ENCODE peak calls at places on chromosome 18, in eight cellular contexts. V, E, B, Z, X, M, J and U are unnamed samples.

GRCh38 chr18:49520661-49521145 is 33.7 kb upstream of the C18orf32 start:
- DNase-seq in M (no peak), X (no peak), V (no peak), B (no peak), E (peak), Z (peak), J (no peak), U (peak)

GRCh38 chr18:53193870-53194269 is 853.9 kb downstream of the DCC start:
- DNase-seq in J (no peak), X (no peak), M (no peak), B (no peak), V (no peak), E (no peak), Z (no peak), U (no peak)

GRCh38 chr18:48296581-48296980 is 112.6 kb downstream of the ZBTB7C start:
- DNase-seq in Z (no peak), M (no peak), B (no peak), X (no peak), V (no peak), J (no peak), E (no peak), U (no peak)

GRCh38 chr18:78582898-78583738 is 396.5 kb upstream of the SALL3 start:
- DNase-seq in Z (no peak), X (no peak), V (no peak), E (no peak), J (no peak), M (no peak), B (peak), U (no peak)

GRCh38 chr18:64707052-64707451 is 558.2 kb upstream of the LINC00305 start:
- DNase-seq in Z (no peak), X (no peak), E (no peak), V (no peak), J (no peak), M (no peak), B (no peak), U (no peak)

GRCh38 chr18:2223859-2224258 is 347.4 kb downstream of the METTL4 start:
- DNase-seq in B (no peak), J (no peak), Z (peak), M (no peak), E (peak), X (no peak), V (no peak), U (peak)

GRCh38 chr18:44986933-44987332 is 306.2 kb downstream of the SETBP1 start:
- DNase-seq in Z (no peak), B (no peak), X (no peak), E (peak), V (no peak), M (no peak), J (no peak), U (no peak)

GRCh38 chr18:73545497-73545896 is 602.1 kb downstream of the FBXO15 start:
- DNase-seq in M (no peak), V (no peak), Z (peak), J (no peak), X (no peak), B (no peak), E (no peak), U (no peak)

GRCh38 chr18:2976733-2977132 is 36.2 kb downstream of the LPIN2 start:
- DNase-seq in X (no peak), M (no peak), B (no peak), V (no peak), Z (no peak), E (no peak), J (no peak), U (no peak)

GRCh38 chr18:47993409-47993808 is 63.0 kb upstream of the SMAD2 start:
- DNase-seq in X (no peak), E (no peak), Z (no peak), V (no peak), J (no peak), B (no peak), M (no peak), U (no peak)

GRCh38 chr18:34995746-34996145 is 45.5 kb upstream of the MAPRE2 start:
- DNase-seq in E (no peak), M (no peak), V (no peak), J (no peak), B (no peak), X (no peak), Z (no peak), U (no peak)

GRCh38 chr18:2178036-2178435 is 393.3 kb downstream of the METTL4 start:
- DNase-seq in E (no peak), J (no peak), X (no peak), Z (no peak), V (no peak), M (no peak), B (no peak), U (no peak)

GRCh38 chr18:55088000-55088401 is 128.7 kb upstream of the CCDC68 start:
- DNase-seq in Z (peak), X (no peak), J (no peak), B (no peak), E (no peak), V (no peak), M (no peak), U (no peak)

GRCh38 chr18:63646916-63647315 is 2.9 kb upstream of the SERPINB4 start:
- DNase-seq in X (no peak), E (no peak), Z (no peak), V (no peak), B (no peak), M (no peak), J (no peak), U (no peak)

GRCh38 chr18:59861009-59861408 is 38.8 kb upstream of the PMAIP1 start:
- DNase-seq in J (no peak), X (no peak), M (no peak), E (no peak), Z (no peak), V (no peak), B (no peak), U (no peak)

GRCh38 chr18:37243756-37244155 is 321.8 kb downstream of the CELF4 start:
- DNase-seq in M (no peak), E (no peak), B (no peak), X (no peak), J (no peak), Z (no peak), V (no peak), U (no peak)

GRCh38 chr18:26562568-26562967 is 14.2 kb upstream of the KCTD1 start:
- DNase-seq in V (no peak), E (no peak), B (no peak), M (no peak), Z (no peak), X (no peak), J (no peak), U (no peak)

GRCh38 chr18:62061812-62062211 is 125.0 kb downstream of the PIGN start:
- DNase-seq in E (no peak), Z (no peak), X (no peak), M (no peak), J (no peak), V (no peak), B (no peak), U (no peak)

GRCh38 chr18:45416168-45416567 is 199.1 kb upstream of the SLC14A2 start:
- DNase-seq in B (no peak), V (no peak), M (no peak), E (no peak), X (no peak), Z (no peak), J (no peak), U (no peak)

GRCh38 chr18:78860117-78860516 is 119.5 kb upstream of the SALL3 start:
- DNase-seq in M (no peak), J (no peak), B (no peak), X (no peak), E (no peak), Z (no peak), V (no peak), U (no peak)

GRCh38 chr18:596288-596881 is 403 bp upstream of the CLUL1 start:
- DNase-seq in E (no peak), V (peak), M (no peak), J (no peak), B (peak), Z (peak), X (no peak), U (no peak)

GRCh38 chr18:1914489-1914888 is 656.8 kb downstream of the METTL4 start:
- DNase-seq in X (no peak), J (no peak), E (no peak), Z (peak), V (no peak), M (no peak), B (no peak), U (no peak)

GRCh38 chr18:59881728-59882685 is 17.8 kb upstream of the PMAIP1 start:
- DNase-seq in Z (peak), X (no peak), E (no peak), M (no peak), V (no peak), J (no peak), B (no peak), U (peak)

GRCh38 chr18:68542818-68543217 is 172.1 kb downstream of the TMX3 start:
- DNase-seq in X (no peak), M (no peak), V (no peak), E (no peak), Z (no peak), B (no peak), J (no peak), U (no peak)

GRCh38 chr18:75208055-75208835 is 694 bp downstream of the PTGR3 start:
- DNase-seq in V (peak), J (peak), Z (peak), M (peak), E (peak), X (peak), B (peak), U (peak)

DNA sequence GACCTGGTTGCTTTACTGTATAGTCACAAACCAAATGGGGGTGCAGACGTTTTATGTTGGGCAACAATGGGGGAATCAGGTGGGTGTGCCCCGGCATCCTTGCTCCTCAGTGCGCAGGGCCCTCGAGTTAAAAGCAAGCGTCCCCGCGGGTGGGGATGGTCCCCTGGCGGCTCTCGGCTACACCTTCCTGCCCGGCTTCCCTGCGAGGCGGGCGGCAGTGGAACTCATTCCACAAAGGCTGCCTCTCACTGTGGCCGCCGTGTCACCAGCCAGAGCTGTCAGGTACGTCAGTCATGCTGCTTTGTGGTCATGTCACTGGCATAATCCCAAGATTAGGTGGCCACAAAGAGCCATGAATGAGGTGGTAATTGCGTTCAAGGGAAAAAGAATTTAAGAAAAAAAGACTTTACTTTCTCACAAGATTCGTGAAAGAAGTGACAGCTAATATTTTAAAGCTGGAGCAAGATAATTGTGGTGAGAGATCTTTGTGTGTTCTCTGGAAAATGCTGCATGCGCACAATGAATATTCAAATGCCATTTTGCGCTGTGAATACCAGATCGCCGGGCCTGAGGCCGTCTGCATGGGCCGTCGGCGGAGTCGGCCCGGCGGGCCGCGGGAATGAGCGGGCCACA is 82.4 kb upstream of the LDLRAD4 start:
- DNase-seq in J (no peak), X (no peak), Z (no peak), V (peak), M (no peak), B (no peak), E (no peak), U (no peak)
- H3K27ac ChIP-seq in J (no peak), X (peak), Z (no peak), V (peak), M (peak), B (peak), E (no peak), U (no peak)

DNA sequence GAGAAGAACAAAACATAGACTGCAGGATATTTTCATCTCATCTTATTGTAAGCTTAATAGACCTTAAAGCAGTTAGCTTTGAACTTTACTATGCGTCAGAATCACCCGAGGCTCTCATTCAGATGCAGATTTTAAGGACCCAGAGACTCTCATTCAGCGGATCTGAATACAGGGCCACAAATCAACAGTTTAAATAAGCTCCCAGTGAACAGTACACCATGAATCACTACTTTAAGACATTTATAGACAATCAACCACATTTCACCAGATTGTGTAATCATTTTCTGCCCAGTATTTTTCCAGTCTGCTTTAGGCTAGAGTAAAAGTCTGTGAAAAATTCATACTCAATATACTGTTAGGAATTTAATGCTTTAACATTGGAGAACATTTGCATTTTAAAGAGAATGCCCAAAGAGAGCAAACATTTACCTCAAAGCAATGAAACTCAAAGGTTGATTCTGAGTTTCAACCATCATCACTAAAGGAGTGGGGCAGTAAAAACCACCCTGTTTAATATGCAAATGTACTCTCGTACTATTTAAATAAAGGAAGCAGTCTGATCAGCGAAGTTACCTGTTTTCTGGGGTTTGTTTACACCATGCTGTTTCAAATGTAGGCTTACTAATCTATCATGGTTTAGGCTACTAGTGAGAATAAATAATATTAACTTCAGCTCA is 11.0 kb upstream of the ALPK2 start:
- DNase-seq in E (peak), V (no peak), X (no peak), B (no peak), Z (peak), M (no peak), J (no peak), U (no peak)
- H3K27ac ChIP-seq in E (no peak), V (no peak), X (no peak), B (no peak), Z (peak), M (no peak), J (peak), U (no peak)

GRCh38 chr18:77057043-77057442 is 75.5 kb downstream of the MBP start:
- DNase-seq in X (peak), M (no peak), E (peak), V (no peak), Z (no peak), J (peak), B (no peak), U (no peak)
- H3K27ac ChIP-seq in X (peak), M (peak), E (no peak), V (peak), Z (peak), J (peak), B (peak), U (no peak)

GRCh38 chr18:23819005-23819404 is 129.8 kb downstream of the LAMA3 start:
- DNase-seq in V (no peak), M (no peak), B (no peak), E (no peak), X (no peak), J (no peak), Z (no peak), U (no peak)

GRCh38 chr18:23816740-23817139 is 127.5 kb downstream of the LAMA3 start:
- DNase-seq in X (peak), J (no peak), Z (no peak), E (no peak), M (no peak), B (peak), V (no peak), U (no peak)

GRCh38 chr18:23811176-23811575 is 121.9 kb downstream of the LAMA3 start:
- DNase-seq in E (no peak), Z (no peak), B (no peak), M (no peak), X (no peak), J (no peak), V (no peak), U (no peak)

GRCh38 chr18:23812566-23813440 is 123.5 kb downstream of the LAMA3 start:
- DNase-seq in Z (peak), B (no peak), X (no peak), V (no peak), J (no peak), E (peak), M (no peak), U (peak)

GRCh38 chr18:23814977-23815614 is 125.8 kb downstream of the LAMA3 start:
- DNase-seq in V (no peak), E (no peak), J (peak), X (no peak), Z (no peak), B (no peak), M (no peak), U (no peak)
- H3K27ac ChIP-seq in V (no peak), E (no peak), J (no peak), X (no peak), Z (no peak), B (no peak), M (no peak), U (no peak)

GRCh38 chr18:9802774-9803697 is 82.7 kb upstream of the TXNDC2 start:
- DNase-seq in X (no peak), J (no peak), M (no peak), Z (no peak), E (peak), B (no peak), V (no peak), U (no peak)
- H3K27ac ChIP-seq in X (no peak), J (peak), M (peak), Z (no peak), E (no peak), B (peak), V (no peak), U (no peak)

DNA sequence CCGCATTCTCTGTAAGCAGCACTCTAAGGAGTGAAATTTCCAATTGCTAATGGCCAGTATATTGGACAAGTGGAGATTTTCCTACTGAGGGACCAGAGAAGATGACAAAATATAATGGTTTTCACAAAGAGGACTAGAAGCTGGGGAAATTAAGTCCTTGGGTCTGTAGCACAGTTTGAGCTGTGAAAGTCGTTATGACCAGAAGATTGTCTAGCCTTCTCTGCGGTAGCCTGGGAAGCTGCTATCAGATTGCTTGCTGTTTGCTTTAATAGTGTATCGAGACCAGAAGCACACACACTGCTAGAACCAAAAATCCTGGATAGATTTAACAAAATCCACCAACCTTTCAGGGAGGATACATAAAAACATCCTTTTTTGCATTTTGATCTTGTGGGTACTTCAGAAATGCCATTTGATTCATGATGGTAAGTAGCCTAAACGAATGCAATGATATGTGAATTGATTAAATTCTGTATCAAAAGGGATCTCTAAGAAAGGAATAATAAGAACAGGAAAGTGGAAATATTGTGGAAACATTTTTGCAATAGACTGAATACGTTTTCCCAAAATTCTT is 53.7 kb upstream of the ATP8B1 start:
- DNase-seq in X (no peak), B (no peak), Z (no peak), V (no peak), E (no peak), J (no peak), M (no peak), U (no peak)
- H3K27ac ChIP-seq in X (no peak), B (no peak), Z (no peak), V (no peak), E (no peak), J (no peak), M (no peak), U (no peak)

GRCh38 chr18:11566236-11566965 is 43.0 kb upstream of the SLC35G4 start:
- DNase-seq in M (no peak), E (no peak), J (no peak), B (no peak), V (no peak), Z (no peak), X (no peak), U (no peak)

GRCh38 chr18:11570770-11571169 is 38.6 kb upstream of the SLC35G4 start:
- DNase-seq in M (no peak), Z (peak), B (no peak), V (no peak), X (no peak), E (peak), J (no peak), U (no peak)

GRCh38 chr18:11567391-11567790 is 42.0 kb upstream of the SLC35G4 start:
- DNase-seq in E (no peak), Z (no peak), V (no peak), J (no peak), M (no peak), X (no peak), B (no peak), U (no peak)

GRCh38 chr18:11572201-11572600 is 37.2 kb upstream of the SLC35G4 start:
- DNase-seq in B (no peak), X (no peak), M (no peak), J (no peak), V (no peak), Z (no peak), E (no peak), U (no peak)

DNA sequence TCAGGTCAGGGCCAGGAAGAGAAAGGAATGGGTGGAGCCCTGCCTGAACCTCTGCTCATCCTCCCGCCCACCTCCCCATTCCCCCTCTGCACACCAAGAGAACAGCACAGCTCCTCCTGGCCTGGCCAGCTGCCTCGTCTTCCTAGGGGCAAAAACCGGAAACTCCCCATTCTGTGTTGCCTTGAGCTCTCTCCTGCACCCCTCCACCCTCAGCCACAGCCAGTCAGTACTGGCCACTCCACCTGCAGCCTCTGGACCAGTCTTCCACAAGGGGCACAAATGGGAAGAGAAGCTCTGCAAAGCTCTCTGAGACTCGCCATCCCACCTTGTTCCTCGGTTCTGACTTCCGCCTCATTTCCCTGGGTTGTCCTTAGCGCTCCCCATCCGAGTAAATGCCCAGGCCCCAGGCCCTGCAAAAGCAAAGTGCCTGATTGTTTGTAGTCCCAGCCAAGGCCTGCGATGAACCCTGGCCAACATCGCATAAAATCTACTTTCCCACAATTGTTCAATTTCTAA is 39.3 kb upstream of the SLC35G4 start:
- DNase-seq in Z (no peak), J (no peak), M (no peak), V (no peak), X (no peak), E (no peak), B (no peak), U (no peak)
- H3K27ac ChIP-seq in Z (no peak), J (no peak), M (no peak), V (no peak), X (no peak), E (no peak), B (no peak), U (no peak)